ENCODE peak calls at places on chromosomes 4 and X, in six cellular contexts. One of them, this sample, is unnamed.

GRCh38 chrX:32576885-32577284 is 634.5 kb downstream of the DMD start:
- DNase-seq in foreskin fibroblast: no peak
- DNase-seq in lower leg skin: no peak
- DNase-seq in hepatocyte: no peak
- DNase-seq in A549: no peak
- DNase-seq in HL-60: no peak
- DNase-seq in this sample: no peak

GRCh38 chr4:169668069-169668721 is 47.8 kb downstream of the CLCN3 start:
- DNase-seq in A549: no peak
- DNase-seq in HL-60: no peak
- DNase-seq in foreskin fibroblast: no peak
- DNase-seq in hepatocyte: peak
- DNase-seq in lower leg skin: no peak
- DNase-seq in this sample: no peak

GRCh38 chr4:152050098-152050497 is 289.3 kb upstream of the GATB start:
- DNase-seq in HL-60: no peak
- DNase-seq in foreskin fibroblast: no peak
- DNase-seq in lower leg skin: no peak
- DNase-seq in A549: no peak
- DNase-seq in hepatocyte: no peak
- DNase-seq in this sample: no peak

GRCh38 chr4:72319596-72319995 is 249.4 kb downstream of the ADAMTS3 start:
- DNase-seq in HL-60: no peak
- DNase-seq in lower leg skin: no peak
- DNase-seq in A549: no peak
- DNase-seq in foreskin fibroblast: peak
- DNase-seq in hepatocyte: no peak
- DNase-seq in this sample: no peak

GRCh38 chr4:156949373-156949814 is 22.2 kb downstream of the PDGFC start:
- DNase-seq in foreskin fibroblast: peak
- DNase-seq in HL-60: no peak
- DNase-seq in A549: no peak
- DNase-seq in hepatocyte: no peak
- DNase-seq in lower leg skin: no peak
- DNase-seq in this sample: no peak

GRCh38 chr4:6937201-6937600 is 27.6 kb downstream of the TBC1D14 start:
- DNase-seq in hepatocyte: no peak
- DNase-seq in A549: no peak
- DNase-seq in lower leg skin: no peak
- DNase-seq in HL-60: no peak
- DNase-seq in foreskin fibroblast: no peak
- DNase-seq in this sample: no peak

GRCh38 chrX:25028726-25029125 is 13.0 kb upstream of the ARX start:
- DNase-seq in A549: no peak
- DNase-seq in hepatocyte: no peak
- DNase-seq in lower leg skin: no peak
- DNase-seq in HL-60: no peak
- DNase-seq in foreskin fibroblast: peak
- DNase-seq in this sample: no peak

GRCh38 chrX:137432609-137433008 is 133.3 kb upstream of the ZIC3 start:
- DNase-seq in hepatocyte: no peak
- DNase-seq in lower leg skin: no peak
- DNase-seq in A549: no peak
- DNase-seq in foreskin fibroblast: no peak
- DNase-seq in HL-60: peak
- DNase-seq in this sample: no peak

GRCh38 chrX:44431206-44431605 is 87.7 kb upstream of the EFHC2 start:
- DNase-seq in hepatocyte: peak
- DNase-seq in lower leg skin: no peak
- DNase-seq in foreskin fibroblast: peak
- DNase-seq in A549: peak
- DNase-seq in HL-60: no peak
- DNase-seq in this sample: no peak

GRCh38 chrX:112759512-112759911 is 79.8 kb upstream of the LHFPL1 start:
- DNase-seq in HL-60: no peak
- DNase-seq in A549: no peak
- DNase-seq in lower leg skin: no peak
- DNase-seq in foreskin fibroblast: no peak
- DNase-seq in hepatocyte: no peak
- DNase-seq in this sample: no peak

GRCh38 chrX:118171354-118171753 is 54.7 kb upstream of the KLHL13 start:
- DNase-seq in hepatocyte: peak
- DNase-seq in A549: no peak
- DNase-seq in lower leg skin: no peak
- DNase-seq in HL-60: no peak
- DNase-seq in foreskin fibroblast: no peak
- DNase-seq in this sample: no peak

GRCh38 chr4:99062120-99062519 is 26.5 kb downstream of the ADH5 start:
- DNase-seq in lower leg skin: no peak
- DNase-seq in hepatocyte: no peak
- DNase-seq in A549: no peak
- DNase-seq in foreskin fibroblast: no peak
- DNase-seq in HL-60: no peak
- DNase-seq in this sample: no peak

GRCh38 chr4:8200302-8200975 is 1.3 kb downstream of the SH3TC1 start:
- DNase-seq in HL-60: no peak
- DNase-seq in hepatocyte: peak
- DNase-seq in foreskin fibroblast: peak
- DNase-seq in lower leg skin: peak
- DNase-seq in A549: no peak
- DNase-seq in this sample: no peak

GRCh38 chr4:144644368-144645101 is 1.4 kb upstream of the HHIP start:
- DNase-seq in HL-60: no peak
- DNase-seq in A549: no peak
- DNase-seq in foreskin fibroblast: peak
- DNase-seq in lower leg skin: no peak
- DNase-seq in hepatocyte: no peak
- DNase-seq in this sample: no peak

GRCh38 chr4:31539279-31540074 is 819.3 kb downstream of the PCDH7 start:
- DNase-seq in lower leg skin: no peak
- DNase-seq in HL-60: no peak
- DNase-seq in foreskin fibroblast: no peak
- DNase-seq in hepatocyte: no peak
- DNase-seq in A549: no peak
- DNase-seq in this sample: no peak

GRCh38 chr4:130233377-130234047 is 1137.6 kb downstream of the C4orf33 start:
- DNase-seq in hepatocyte: no peak
- DNase-seq in lower leg skin: no peak
- DNase-seq in A549: no peak
- DNase-seq in HL-60: no peak
- DNase-seq in foreskin fibroblast: no peak
- DNase-seq in this sample: no peak

GRCh38 chr4:25875281-25875745 is 12.5 kb upstream of the SEL1L3 start:
- DNase-seq in A549: no peak
- DNase-seq in foreskin fibroblast: no peak
- DNase-seq in HL-60: no peak
- DNase-seq in hepatocyte: no peak
- DNase-seq in lower leg skin: no peak
- DNase-seq in this sample: no peak

GRCh38 chr4:71377561-71377960 is 38.7 kb downstream of the SLC4A4 start:
- DNase-seq in HL-60: no peak
- DNase-seq in A549: peak
- DNase-seq in lower leg skin: no peak
- DNase-seq in foreskin fibroblast: peak
- DNase-seq in hepatocyte: no peak
- DNase-seq in this sample: no peak

GRCh38 chrX:110852180-110852579 is 56.6 kb upstream of the CHRDL1 start:
- DNase-seq in foreskin fibroblast: peak
- DNase-seq in hepatocyte: peak
- DNase-seq in HL-60: no peak
- DNase-seq in lower leg skin: no peak
- DNase-seq in A549: peak
- DNase-seq in this sample: no peak
- TF ChIP-seq CTCF in foreskin fibroblast: peak
- TF ChIP-seq CTCF in hepatocyte: peak
- TF ChIP-seq CTCF in HL-60: peak
- TF ChIP-seq CTCF in lower leg skin: no peak
- TF ChIP-seq CTCF in A549: peak
- TF ChIP-seq CTCF in this sample: peak

GRCh38 chrX:63426519-63426918 is 75.4 kb upstream of the SPIN4 start:
- DNase-seq in foreskin fibroblast: no peak
- DNase-seq in A549: no peak
- DNase-seq in hepatocyte: no peak
- DNase-seq in HL-60: no peak
- DNase-seq in lower leg skin: no peak
- DNase-seq in this sample: no peak

GRCh38 chrX:63417649-63418048 is 66.5 kb upstream of the SPIN4 start:
- DNase-seq in foreskin fibroblast: no peak
- DNase-seq in A549: no peak
- DNase-seq in hepatocyte: no peak
- DNase-seq in lower leg skin: no peak
- DNase-seq in HL-60: no peak
- DNase-seq in this sample: no peak

GRCh38 chrX:63424063-63424462 is 72.9 kb upstream of the SPIN4 start:
- DNase-seq in lower leg skin: no peak
- DNase-seq in foreskin fibroblast: no peak
- DNase-seq in HL-60: no peak
- DNase-seq in hepatocyte: no peak
- DNase-seq in A549: no peak
- DNase-seq in this sample: no peak

GRCh38 chrX:63418211-63418610 is 67.1 kb upstream of the SPIN4 start:
- DNase-seq in A549: no peak
- DNase-seq in HL-60: no peak
- DNase-seq in hepatocyte: no peak
- DNase-seq in foreskin fibroblast: no peak
- DNase-seq in lower leg skin: no peak
- DNase-seq in this sample: no peak

DNA sequence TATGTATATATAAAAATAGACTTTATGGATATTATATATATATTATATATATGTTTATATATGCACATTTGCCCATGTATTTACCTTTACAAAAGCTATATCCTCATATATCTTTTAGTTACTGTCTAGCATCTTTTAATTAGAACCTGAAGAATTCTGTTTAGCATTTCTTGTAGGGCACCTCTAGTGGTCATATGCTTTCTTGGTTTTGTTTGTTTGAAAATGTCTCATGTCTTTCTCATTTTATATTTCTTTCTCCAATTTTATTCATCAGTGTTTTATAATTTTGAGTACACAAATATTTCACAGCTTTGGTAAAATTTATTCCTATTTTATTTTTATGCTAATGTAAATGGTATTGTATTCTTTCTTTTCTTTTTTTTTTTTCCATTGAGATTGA is 70.3 kb upstream of the SPIN4 start:
- DNase-seq in A549: no peak
- DNase-seq in hepatocyte: no peak
- DNase-seq in foreskin fibroblast: no peak
- DNase-seq in lower leg skin: no peak
- DNase-seq in HL-60: no peak
- DNase-seq in this sample: no peak
- TF ChIP-seq CTCF in A549: no peak
- TF ChIP-seq CTCF in hepatocyte: no peak
- TF ChIP-seq CTCF in foreskin fibroblast: no peak
- TF ChIP-seq CTCF in lower leg skin: no peak
- TF ChIP-seq CTCF in HL-60: no peak
- TF ChIP-seq CTCF in this sample: no peak

GRCh38 chr4:124887738-124888137 is 175.2 kb upstream of the ANKRD50 start:
- DNase-seq in foreskin fibroblast: no peak
- DNase-seq in lower leg skin: no peak
- DNase-seq in HL-60: no peak
- DNase-seq in hepatocyte: no peak
- DNase-seq in A549: no peak
- DNase-seq in this sample: no peak

GRCh38 chr4:124883642-124884041 is 171.1 kb upstream of the ANKRD50 start:
- DNase-seq in A549: no peak
- DNase-seq in foreskin fibroblast: peak
- DNase-seq in lower leg skin: no peak
- DNase-seq in hepatocyte: no peak
- DNase-seq in HL-60: no peak
- DNase-seq in this sample: no peak

GRCh38 chr4:124879195-124879594 is 166.7 kb upstream of the ANKRD50 start:
- DNase-seq in lower leg skin: no peak
- DNase-seq in hepatocyte: peak
- DNase-seq in foreskin fibroblast: no peak
- DNase-seq in A549: no peak
- DNase-seq in HL-60: no peak
- DNase-seq in this sample: no peak

GRCh38 chr4:124884316-124884715 is 171.8 kb upstream of the ANKRD50 start:
- DNase-seq in foreskin fibroblast: no peak
- DNase-seq in lower leg skin: no peak
- DNase-seq in hepatocyte: no peak
- DNase-seq in A549: no peak
- DNase-seq in HL-60: no peak
- DNase-seq in this sample: no peak
- TF ChIP-seq CTCF in foreskin fibroblast: no peak
- TF ChIP-seq CTCF in lower leg skin: no peak
- TF ChIP-seq CTCF in hepatocyte: no peak
- TF ChIP-seq CTCF in A549: no peak
- TF ChIP-seq CTCF in HL-60: no peak
- TF ChIP-seq CTCF in this sample: no peak

GRCh38 chrX:96372313-96373046 is 312.2 kb upstream of the DIAPH2 start:
- DNase-seq in lower leg skin: no peak
- DNase-seq in hepatocyte: peak
- DNase-seq in HL-60: peak
- DNase-seq in A549: peak
- DNase-seq in foreskin fibroblast: peak
- DNase-seq in this sample: no peak
- TF ChIP-seq CTCF in lower leg skin: no peak
- TF ChIP-seq CTCF in hepatocyte: peak
- TF ChIP-seq CTCF in HL-60: peak
- TF ChIP-seq CTCF in A549: peak
- TF ChIP-seq CTCF in foreskin fibroblast: peak
- TF ChIP-seq CTCF in this sample: peak